ENCODE peak calls at places on chromosomes 5 and 9, in six cellular contexts. One of them, this sample, is unnamed.

GRCh38 chr9:79012561-79012960 is 559.2 kb upstream of the TLE4 start:
- DNase-seq in AG04450: no peak
- DNase-seq in ACHN: no peak
- DNase-seq in activated naive CD4-positive, alpha-beta T cell treated with anti-CD3 and anti-CD28 coated beads, Interleukin-2, amount 10 ng/mL, durations not matched to agents 7 days and 5 days: no peak
- DNase-seq in breast epithelium: no peak
- DNase-seq in SK-N-SH: no peak
- DNase-seq in this sample: no peak

GRCh38 chr5:141003791-141004601 is 37.7 kb downstream of the PCDHAC2 start:
- DNase-seq in SK-N-SH: peak
- DNase-seq in ACHN: no peak
- DNase-seq in breast epithelium: no peak
- DNase-seq in activated naive CD4-positive, alpha-beta T cell treated with anti-CD3 and anti-CD28 coated beads, Interleukin-2, amount 10 ng/mL, durations not matched to agents 7 days and 5 days: no peak
- DNase-seq in AG04450: no peak
- DNase-seq in this sample: no peak

GRCh38 chr5:40691894-40692293 is 12.2 kb downstream of the PTGER4 start:
- DNase-seq in SK-N-SH: no peak
- DNase-seq in breast epithelium: no peak
- DNase-seq in AG04450: no peak
- DNase-seq in activated naive CD4-positive, alpha-beta T cell treated with anti-CD3 and anti-CD28 coated beads, Interleukin-2, amount 10 ng/mL, durations not matched to agents 7 days and 5 days: no peak
- DNase-seq in ACHN: no peak
- DNase-seq in this sample: no peak

GRCh38 chr9:92735907-92736600 is 28.6 kb downstream of the BICD2 start:
- DNase-seq in breast epithelium: no peak
- DNase-seq in AG04450: no peak
- DNase-seq in ACHN: no peak
- DNase-seq in activated naive CD4-positive, alpha-beta T cell treated with anti-CD3 and anti-CD28 coated beads, Interleukin-2, amount 10 ng/mL, durations not matched to agents 7 days and 5 days: no peak
- DNase-seq in SK-N-SH: peak
- DNase-seq in this sample: no peak

GRCh38 chr9:4742246-4742645 is 1.2 kb upstream of the AK3 start:
- DNase-seq in AG04450: no peak
- DNase-seq in ACHN: no peak
- DNase-seq in breast epithelium: no peak
- DNase-seq in SK-N-SH: no peak
- DNase-seq in activated naive CD4-positive, alpha-beta T cell treated with anti-CD3 and anti-CD28 coated beads, Interleukin-2, amount 10 ng/mL, durations not matched to agents 7 days and 5 days: no peak
- DNase-seq in this sample: no peak

GRCh38 chr9:96441798-96442445 is 8.0 kb upstream of the HABP4 start:
- DNase-seq in activated naive CD4-positive, alpha-beta T cell treated with anti-CD3 and anti-CD28 coated beads, Interleukin-2, amount 10 ng/mL, durations not matched to agents 7 days and 5 days: peak
- DNase-seq in AG04450: no peak
- DNase-seq in ACHN: peak
- DNase-seq in breast epithelium: no peak
- DNase-seq in SK-N-SH: no peak
- DNase-seq in this sample: no peak

GRCh38 chr5:36688722-36689121 is 82.3 kb downstream of the SLC1A3 start:
- DNase-seq in ACHN: peak
- DNase-seq in activated naive CD4-positive, alpha-beta T cell treated with anti-CD3 and anti-CD28 coated beads, Interleukin-2, amount 10 ng/mL, durations not matched to agents 7 days and 5 days: peak
- DNase-seq in SK-N-SH: no peak
- DNase-seq in breast epithelium: no peak
- DNase-seq in AG04450: no peak
- DNase-seq in this sample: no peak

GRCh38 chr9:108838017-108838416 is 17.8 kb downstream of the ACTL7B start:
- DNase-seq in SK-N-SH: no peak
- DNase-seq in breast epithelium: no peak
- DNase-seq in AG04450: no peak
- DNase-seq in activated naive CD4-positive, alpha-beta T cell treated with anti-CD3 and anti-CD28 coated beads, Interleukin-2, amount 10 ng/mL, durations not matched to agents 7 days and 5 days: no peak
- DNase-seq in ACHN: no peak
- DNase-seq in this sample: no peak

GRCh38 chr9:97572892-97573365 is 60.2 kb downstream of the TSTD2 start:
- DNase-seq in breast epithelium: no peak
- DNase-seq in ACHN: no peak
- DNase-seq in SK-N-SH: no peak
- DNase-seq in activated naive CD4-positive, alpha-beta T cell treated with anti-CD3 and anti-CD28 coated beads, Interleukin-2, amount 10 ng/mL, durations not matched to agents 7 days and 5 days: no peak
- DNase-seq in AG04450: no peak
- DNase-seq in this sample: no peak